ENCODE peak calls at places on chromosomes 12 and 14, in six cellular contexts. One of them, this sample, is unnamed.

GRCh38 chr14:72663956-72664650 is 229.8 kb downstream of the DPF3 start:
- DNase-seq in endothelial cell of umbilical vein: peak
- DNase-seq in HepG2: no peak
- DNase-seq in A549: no peak
- DNase-seq in H1: no peak
- DNase-seq in K562: no peak
- DNase-seq in this sample: no peak

GRCh38 chr14:22843123-22843925 is 6.9 kb downstream of the MMP14 start:
- DNase-seq in HepG2: no peak
- DNase-seq in H1: no peak
- DNase-seq in A549: no peak
- DNase-seq in endothelial cell of umbilical vein: no peak
- DNase-seq in K562: no peak
- DNase-seq in this sample: no peak

GRCh38 chr12:14256139-14256538 is 109.3 kb upstream of the ATF7IP start:
- DNase-seq in K562: no peak
- DNase-seq in A549: no peak
- DNase-seq in H1: no peak
- DNase-seq in HepG2: no peak
- DNase-seq in endothelial cell of umbilical vein: peak
- DNase-seq in this sample: no peak

GRCh38 chr14:52961060-52961639 is 10.3 kb upstream of the FERMT2 start:
- DNase-seq in HepG2: peak
- DNase-seq in K562: peak
- DNase-seq in A549: peak
- DNase-seq in endothelial cell of umbilical vein: peak
- DNase-seq in H1: no peak
- DNase-seq in this sample: peak

GRCh38 chr12:20438307-20438779 is 70.0 kb downstream of the PDE3A start:
- DNase-seq in H1: no peak
- DNase-seq in HepG2: no peak
- DNase-seq in K562: no peak
- DNase-seq in A549: no peak
- DNase-seq in endothelial cell of umbilical vein: peak
- DNase-seq in this sample: no peak

GRCh38 chr14:100825691-100826331 is at the start of gene MEG3:
- DNase-seq in H1: no peak
- DNase-seq in endothelial cell of umbilical vein: peak
- DNase-seq in A549: peak
- DNase-seq in HepG2: no peak
- DNase-seq in K562: no peak
- DNase-seq in this sample: no peak

GRCh38 chr12:52713960-52714886 is 10.9 kb upstream of the KRT77 start:
- DNase-seq in H1: no peak
- DNase-seq in K562: no peak
- DNase-seq in HepG2: no peak
- DNase-seq in A549: peak
- DNase-seq in endothelial cell of umbilical vein: no peak
- DNase-seq in this sample: peak

GRCh38 chr12:3250576-3250975 is 173.4 kb downstream of the TSPAN9 start:
- DNase-seq in A549: no peak
- DNase-seq in endothelial cell of umbilical vein: no peak
- DNase-seq in H1: no peak
- DNase-seq in K562: no peak
- DNase-seq in HepG2: no peak
- DNase-seq in this sample: no peak

GRCh38 chr14:102272392-102272791 is 32.6 kb downstream of the MOK start:
- DNase-seq in H1: no peak
- DNase-seq in K562: no peak
- DNase-seq in A549: no peak
- DNase-seq in HepG2: no peak
- DNase-seq in endothelial cell of umbilical vein: no peak
- DNase-seq in this sample: no peak

GRCh38 chr12:28767836-28768348 is 381.2 kb upstream of the FAR2 start:
- DNase-seq in H1: no peak
- DNase-seq in A549: no peak
- DNase-seq in endothelial cell of umbilical vein: peak
- DNase-seq in HepG2: no peak
- DNase-seq in K562: no peak
- DNase-seq in this sample: no peak

GRCh38 chr12:55908726-55909512 is 18.8 kb downstream of the PYM1 start:
- DNase-seq in endothelial cell of umbilical vein: no peak
- DNase-seq in A549: no peak
- DNase-seq in H1: no peak
- DNase-seq in HepG2: peak
- DNase-seq in K562: peak
- DNase-seq in this sample: no peak

GRCh38 chr12:13203028-13203922 is 6.7 kb downstream of the EMP1 start:
- DNase-seq in A549: no peak
- DNase-seq in HepG2: no peak
- DNase-seq in H1: peak
- DNase-seq in endothelial cell of umbilical vein: peak
- DNase-seq in K562: no peak
- DNase-seq in this sample: peak

GRCh38 chr14:42192659-42193425 is 586.2 kb downstream of the LRFN5 start:
- DNase-seq in K562: no peak
- DNase-seq in A549: peak
- DNase-seq in HepG2: no peak
- DNase-seq in endothelial cell of umbilical vein: peak
- DNase-seq in H1: no peak
- DNase-seq in this sample: no peak

GRCh38 chr14:104437703-104438102 is 141.9 kb upstream of the C14orf180 start:
- DNase-seq in H1: no peak
- DNase-seq in K562: no peak
- DNase-seq in HepG2: no peak
- DNase-seq in A549: no peak
- DNase-seq in endothelial cell of umbilical vein: no peak
- DNase-seq in this sample: no peak

GRCh38 chr14:69260979-69261605 is 1.1 kb downstream of the GALNT16 start:
- DNase-seq in H1: no peak
- DNase-seq in HepG2: no peak
- DNase-seq in A549: peak
- DNase-seq in endothelial cell of umbilical vein: no peak
- DNase-seq in K562: peak
- DNase-seq in this sample: peak

GRCh38 chr14:20327005-20327869 is 5.8 kb downstream of the CCNB1IP1 start:
- DNase-seq in endothelial cell of umbilical vein: peak
- DNase-seq in H1: no peak
- DNase-seq in K562: peak
- DNase-seq in A549: peak
- DNase-seq in HepG2: peak
- DNase-seq in this sample: no peak

GRCh38 chr12:38538319-38538718 is 221.7 kb downstream of the ALG10B start:
- DNase-seq in endothelial cell of umbilical vein: no peak
- DNase-seq in A549: no peak
- DNase-seq in HepG2: no peak
- DNase-seq in H1: no peak
- DNase-seq in K562: no peak
- DNase-seq in this sample: no peak

GRCh38 chr14:88562831-88563686 is at the start of gene ZC3H14:
- DNase-seq in endothelial cell of umbilical vein: peak
- DNase-seq in HepG2: peak
- DNase-seq in H1: no peak
- DNase-seq in K562: peak
- DNase-seq in A549: peak
- DNase-seq in this sample: peak

GRCh38 chr12:13537623-13538022 is 341.1 kb downstream of the EMP1 start:
- DNase-seq in H1: no peak
- DNase-seq in endothelial cell of umbilical vein: no peak
- DNase-seq in K562: no peak
- DNase-seq in HepG2: no peak
- DNase-seq in A549: no peak
- DNase-seq in this sample: no peak

GRCh38 chr12:65918057-65918456 is 93.8 kb downstream of the HMGA2 start:
- DNase-seq in A549: no peak
- DNase-seq in K562: no peak
- DNase-seq in H1: no peak
- DNase-seq in endothelial cell of umbilical vein: no peak
- DNase-seq in HepG2: no peak
- DNase-seq in this sample: no peak

GRCh38 chr14:73472182-73473114 is 14.1 kb upstream of the NUMB start:
- DNase-seq in K562: peak
- DNase-seq in endothelial cell of umbilical vein: peak
- DNase-seq in A549: peak
- DNase-seq in HepG2: peak
- DNase-seq in H1: no peak
- DNase-seq in this sample: no peak

GRCh38 chr12:49893753-49894752 is 9.6 kb downstream of the FAIM2 start:
- DNase-seq in A549: peak
- DNase-seq in endothelial cell of umbilical vein: peak
- DNase-seq in H1: no peak
- DNase-seq in HepG2: no peak
- DNase-seq in K562: peak
- DNase-seq in this sample: no peak

GRCh38 chr12:101474248-101474647 is 888 bp upstream of the SPIC start:
- DNase-seq in H1: no peak
- DNase-seq in A549: no peak
- DNase-seq in HepG2: no peak
- DNase-seq in K562: no peak
- DNase-seq in endothelial cell of umbilical vein: no peak
- DNase-seq in this sample: no peak

GRCh38 chr14:97458302-97459137 is 661.3 kb downstream of the VRK1 start:
- DNase-seq in HepG2: no peak
- DNase-seq in A549: no peak
- DNase-seq in K562: no peak
- DNase-seq in endothelial cell of umbilical vein: no peak
- DNase-seq in H1: peak
- DNase-seq in this sample: peak

GRCh38 chr12:52020539-52021336 is 14.0 kb downstream of the TAMALIN start:
- DNase-seq in H1: peak
- DNase-seq in endothelial cell of umbilical vein: peak
- DNase-seq in HepG2: peak
- DNase-seq in K562: peak
- DNase-seq in A549: peak
- DNase-seq in this sample: peak

GRCh38 chr12:52081263-52081733 is 1.8 kb downstream of the SMIM41 start:
- DNase-seq in A549: no peak
- DNase-seq in K562: no peak
- DNase-seq in HepG2: no peak
- DNase-seq in endothelial cell of umbilical vein: no peak
- DNase-seq in H1: no peak
- DNase-seq in this sample: no peak

GRCh38 chr14:36068777-36069534 is 107.6 kb downstream of the PTCSC3 start:
- DNase-seq in K562: no peak
- DNase-seq in A549: no peak
- DNase-seq in H1: no peak
- DNase-seq in HepG2: no peak
- DNase-seq in endothelial cell of umbilical vein: no peak
- DNase-seq in this sample: no peak

DNA sequence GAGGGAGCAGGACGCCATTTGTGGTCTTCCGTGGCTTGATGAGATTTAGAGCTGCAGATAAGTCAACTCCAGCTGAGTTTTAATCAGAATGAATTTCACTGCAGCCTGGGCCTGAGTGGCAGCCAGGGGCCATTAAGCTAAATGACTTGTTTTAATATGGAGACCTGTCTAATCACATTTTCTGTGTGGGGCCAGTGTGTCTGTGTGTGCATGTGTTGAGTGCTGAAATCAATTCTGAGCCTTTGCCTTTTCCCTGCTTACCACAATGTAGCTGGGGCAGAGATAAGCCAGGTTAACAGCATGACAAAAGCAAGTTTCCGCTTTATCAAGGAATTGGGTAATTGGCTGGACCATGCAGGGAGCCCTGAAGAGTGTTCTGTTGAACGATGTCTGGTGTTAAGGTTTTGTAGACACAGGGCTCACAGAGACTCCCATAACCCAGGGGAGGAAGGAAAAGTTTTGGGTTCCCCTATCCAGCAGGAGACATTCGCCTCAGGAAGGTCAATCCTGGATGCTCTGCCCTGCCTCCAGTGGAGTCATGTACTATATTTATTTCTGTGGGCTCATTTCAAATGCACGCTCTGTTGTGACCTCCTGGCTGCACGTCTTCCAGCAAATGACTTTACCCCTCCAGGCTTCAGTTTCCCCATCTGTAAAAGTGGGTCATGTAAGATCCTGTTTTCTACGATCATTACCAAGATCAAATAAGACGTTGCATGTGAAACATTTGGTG is 24.2 kb downstream of the RPH3A start:
- DNase-seq in A549: no peak
- DNase-seq in HepG2: no peak
- DNase-seq in K562: no peak
- DNase-seq in H1: no peak
- DNase-seq in endothelial cell of umbilical vein: no peak
- DNase-seq in this sample: no peak
- TF ChIP-seq JUN in A549: no peak
- TF ChIP-seq JUN in HepG2: no peak
- TF ChIP-seq JUN in K562: no peak
- TF ChIP-seq JUN in H1: no peak
- TF ChIP-seq JUN in endothelial cell of umbilical vein: no peak
- TF ChIP-seq JUN in this sample: no peak

GRCh38 chr12:109460538-109460937 is 16.6 kb downstream of the KCTD10 start:
- DNase-seq in A549: no peak
- DNase-seq in endothelial cell of umbilical vein: no peak
- DNase-seq in H1: no peak
- DNase-seq in K562: no peak
- DNase-seq in HepG2: no peak
- DNase-seq in this sample: no peak
- TF ChIP-seq JUN in A549: no peak
- TF ChIP-seq JUN in endothelial cell of umbilical vein: no peak
- TF ChIP-seq JUN in H1: no peak
- TF ChIP-seq JUN in K562: no peak
- TF ChIP-seq JUN in HepG2: no peak
- TF ChIP-seq JUN in this sample: no peak

DNA sequence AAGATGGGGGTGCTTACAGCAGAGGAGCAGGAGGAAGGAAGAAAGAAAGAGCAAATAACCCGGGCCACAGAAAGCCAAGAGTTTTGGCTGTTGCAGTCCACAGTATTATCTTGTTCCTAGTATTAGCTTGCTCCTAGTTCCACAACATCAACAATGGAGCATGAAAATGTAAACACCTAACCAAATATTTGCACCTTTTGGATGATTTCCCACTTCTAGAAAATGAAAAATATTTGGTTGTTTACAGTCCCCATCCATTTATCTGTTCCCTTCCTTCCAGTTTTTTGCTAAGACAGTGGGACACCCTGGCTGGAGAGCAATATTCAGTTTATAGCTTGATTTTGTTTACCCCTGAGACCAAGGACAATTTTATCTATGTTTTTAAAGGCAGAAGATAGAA is 51.4 kb downstream of the RESF1 start:
- DNase-seq in HepG2: no peak
- DNase-seq in A549: no peak
- DNase-seq in endothelial cell of umbilical vein: no peak
- DNase-seq in K562: no peak
- DNase-seq in H1: no peak
- DNase-seq in this sample: no peak
- TF ChIP-seq JUN in HepG2: no peak
- TF ChIP-seq JUN in A549: no peak
- TF ChIP-seq JUN in endothelial cell of umbilical vein: no peak
- TF ChIP-seq JUN in K562: no peak
- TF ChIP-seq JUN in H1: no peak
- TF ChIP-seq JUN in this sample: no peak

DNA sequence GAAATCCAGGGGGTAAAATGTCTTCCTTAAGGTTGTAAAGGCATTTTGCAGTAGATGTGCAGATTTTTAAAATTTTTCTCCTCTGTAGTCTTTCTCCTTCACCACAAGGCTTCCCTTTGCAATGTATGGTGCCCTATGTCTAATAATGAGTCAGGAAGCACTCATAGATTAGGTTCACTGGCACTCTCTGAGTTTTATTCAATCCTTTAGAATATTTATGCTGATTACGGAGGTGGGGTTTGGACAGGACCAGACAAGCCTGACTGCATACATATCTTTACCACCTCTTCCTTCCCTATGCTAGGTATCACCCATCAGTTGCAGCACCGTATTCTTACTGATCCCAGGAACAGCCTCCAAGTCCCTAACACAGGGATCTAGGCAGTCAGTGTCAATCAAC is 99.5 kb downstream of the NEDD1 start:
- DNase-seq in endothelial cell of umbilical vein: no peak
- DNase-seq in A549: no peak
- DNase-seq in K562: no peak
- DNase-seq in HepG2: no peak
- DNase-seq in H1: no peak
- DNase-seq in this sample: no peak
- TF ChIP-seq JUN in endothelial cell of umbilical vein: no peak
- TF ChIP-seq JUN in A549: no peak
- TF ChIP-seq JUN in K562: no peak
- TF ChIP-seq JUN in HepG2: no peak
- TF ChIP-seq JUN in H1: no peak
- TF ChIP-seq JUN in this sample: no peak